ENCODE peak calls at places on chromosomes 12 and 14, in four cellular contexts. F, R, Q and Z are unnamed samples.

GRCh38 chr12:79689477-79690155 is 1.1 kb downstream of the PAWR start:
- DNase-seq in F (peak), R (no peak), Q (peak), Z (no peak)

GRCh38 chr14:73712071-73712506 is 2.1 kb downstream of the PNMA1 start:
- DNase-seq in F (no peak), R (no peak), Q (no peak), Z (no peak)

GRCh38 chr14:42140831-42141279 is 534.2 kb downstream of the LRFN5 start:
- DNase-seq in F (no peak), R (peak), Q (no peak), Z (no peak)

GRCh38 chr14:79581912-79582576 is 629.3 kb downstream of the DIO2 start:
- DNase-seq in F (no peak), R (no peak), Q (no peak), Z (no peak)

GRCh38 chr14:94120667-94121335 is 8.6 kb downstream of the IFI27L2 start:
- DNase-seq in F (no peak), R (peak), Q (no peak), Z (peak)

GRCh38 chr12:10941916-10942607 is 3.0 kb upstream of the TAS2R14 start:
- DNase-seq in F (no peak), R (no peak), Q (no peak), Z (no peak)

GRCh38 chr12:62767946-62768345 is 167.0 kb downstream of the PPM1H start:
- DNase-seq in F (no peak), R (no peak), Q (no peak), Z (no peak)

GRCh38 chr12:76586764-76587395 is 27.3 kb upstream of the OSBPL8 start:
- DNase-seq in F (peak), R (peak), Q (peak), Z (peak)

GRCh38 chr12:49364989-49365388 is 2.3 kb upstream of the SPATS2 start:
- DNase-seq in F (no peak), R (no peak), Q (no peak), Z (no peak)

GRCh38 chr12:116318738-116319050 is 41.2 kb upstream of the MED13L start:
- DNase-seq in F (no peak), R (no peak), Q (peak), Z (no peak)

GRCh38 chr14:78090820-78091219 is 79.4 kb upstream of the NRXN3 start:
- DNase-seq in F (no peak), R (no peak), Q (no peak), Z (no peak)

GRCh38 chr12:113070117-113070906 is 13.8 kb downstream of the DTX1 start:
- DNase-seq in F (no peak), R (no peak), Q (peak), Z (no peak)

GRCh38 chr12:18250313-18250916 is 10.9 kb upstream of the PIK3C2G start:
- DNase-seq in F (peak), R (peak), Q (peak), Z (peak)

GRCh38 chr14:89469210-89470198 is 52.5 kb upstream of the FOXN3 start:
- DNase-seq in F (no peak), R (no peak), Q (no peak), Z (no peak)

GRCh38 chr14:95555053-95555452 is 20.2 kb downstream of the GLRX5 start:
- DNase-seq in F (no peak), R (no peak), Q (no peak), Z (no peak)

GRCh38 chr12:98635657-98636323 is 8.8 kb downstream of the IKBIP start:
- DNase-seq in F (no peak), R (peak), Q (no peak), Z (peak)

GRCh38 chr14:104319489-104320241 is 181.3 kb downstream of the KIF26A start:
- DNase-seq in F (no peak), R (no peak), Q (no peak), Z (no peak)

GRCh38 chr12:40701756-40702155 is 9.5 kb downstream of the CNTN1 start:
- DNase-seq in F (no peak), R (no peak), Q (no peak), Z (no peak)

GRCh38 chr12:65100140-65100539 is 21.0 kb downstream of the WIF1 start:
- DNase-seq in F (no peak), R (no peak), Q (no peak), Z (no peak)

DNA sequence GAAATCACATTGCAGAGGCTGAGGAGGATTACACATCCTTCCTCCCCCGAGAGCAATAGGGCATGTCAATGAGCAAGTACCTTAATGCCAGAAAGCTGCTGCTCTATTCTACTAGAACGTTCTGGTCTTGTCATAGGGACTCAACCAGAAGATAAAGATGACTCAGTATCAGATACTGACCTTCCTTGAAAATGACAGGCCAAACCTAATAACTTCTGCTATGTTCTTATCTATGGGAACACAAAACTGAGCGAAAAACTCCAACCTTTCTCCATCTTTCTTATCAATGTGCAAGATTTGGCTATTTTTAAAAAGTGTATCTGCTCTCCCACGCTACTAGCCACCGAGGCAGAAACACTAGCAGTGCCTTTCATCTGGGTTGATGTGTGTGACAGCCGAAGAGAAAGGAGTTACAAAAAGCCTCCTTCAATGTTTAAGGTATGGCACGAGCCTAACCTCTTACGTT is 5.5 kb downstream of the CCDC92 start:
- DNase-seq in F (no peak), R (no peak), Q (no peak), Z (no peak)
- TF ChIP-seq CTCF in F (no peak), R (no peak), Q (no peak), Z (no peak)

GRCh38 chr12:12548713-12549112 is 13.9 kb downstream of the DUSP16 start:
- DNase-seq in F (peak), R (no peak), Q (no peak), Z (no peak)

GRCh38 chr12:12551115-12551514 is 11.5 kb downstream of the DUSP16 start:
- DNase-seq in F (no peak), R (no peak), Q (no peak), Z (no peak)

GRCh38 chr12:12553208-12553785 is 9.4 kb downstream of the DUSP16 start:
- DNase-seq in F (no peak), R (no peak), Q (no peak), Z (no peak)

GRCh38 chr12:12549426-12549825 is 13.2 kb downstream of the DUSP16 start:
- DNase-seq in F (no peak), R (no peak), Q (no peak), Z (no peak)

DNA sequence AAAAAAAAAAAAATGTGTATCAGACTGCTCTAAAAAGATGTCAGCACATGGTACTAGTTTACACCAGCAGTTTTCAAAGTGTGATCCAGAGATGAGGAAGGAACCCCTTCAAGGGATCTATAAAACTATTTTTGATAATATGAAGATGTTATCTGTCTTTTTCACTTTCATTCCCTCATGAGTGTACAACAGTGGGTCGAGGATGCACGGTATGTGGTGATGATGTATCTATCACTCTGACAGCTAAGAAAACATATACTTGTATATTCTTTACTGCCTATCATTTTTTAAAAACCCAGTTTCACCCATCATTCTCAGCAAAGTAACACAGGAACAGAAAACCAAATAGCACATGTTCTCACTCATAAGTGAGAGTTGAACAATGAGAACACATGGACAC is 12.4 kb downstream of the DUSP16 start:
- DNase-seq in F (no peak), R (no peak), Q (no peak), Z (no peak)
- H3K4me3 ChIP-seq in F (no peak), R (no peak), Q (no peak), Z (no peak)

GRCh38 chr14:31927348-31927826 is 149.7 kb upstream of the ARHGAP5 start:
- DNase-seq in F (no peak), R (peak), Q (peak), Z (peak)

GRCh38 chr14:31930070-31930469 is 147.0 kb upstream of the ARHGAP5 start:
- DNase-seq in F (no peak), R (no peak), Q (no peak), Z (no peak)

GRCh38 chr14:31926652-31927347 is 150.3 kb upstream of the ARHGAP5 start:
- DNase-seq in F (no peak), R (no peak), Q (no peak), Z (no peak)

GRCh38 chr14:31921741-31922140 is 155.4 kb upstream of the ARHGAP5 start:
- DNase-seq in F (no peak), R (no peak), Q (no peak), Z (no peak)

DNA sequence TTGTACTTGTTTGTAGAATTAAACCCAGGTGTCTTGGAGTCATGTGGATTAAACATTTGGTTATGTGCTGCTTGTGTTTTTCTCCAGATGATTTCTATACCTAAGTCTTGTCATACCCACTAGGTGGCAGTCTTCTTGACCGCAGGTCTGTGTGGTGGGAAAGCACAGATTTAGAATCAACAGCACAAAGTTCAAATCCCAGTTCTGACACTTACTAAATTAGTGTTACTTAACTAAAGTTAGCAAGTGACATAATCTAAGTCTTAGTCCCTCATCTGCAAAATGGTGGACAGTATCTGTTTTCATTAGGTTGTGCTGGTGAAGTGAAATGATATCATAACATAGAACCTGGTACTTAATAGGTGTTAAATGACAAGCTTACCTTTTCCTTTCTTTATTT is 151.0 kb upstream of the ARHGAP5 start:
- DNase-seq in F (peak), R (no peak), Q (no peak), Z (no peak)
- TF ChIP-seq CTCF in F (peak), R (peak), Q (peak), Z (peak)

DNA sequence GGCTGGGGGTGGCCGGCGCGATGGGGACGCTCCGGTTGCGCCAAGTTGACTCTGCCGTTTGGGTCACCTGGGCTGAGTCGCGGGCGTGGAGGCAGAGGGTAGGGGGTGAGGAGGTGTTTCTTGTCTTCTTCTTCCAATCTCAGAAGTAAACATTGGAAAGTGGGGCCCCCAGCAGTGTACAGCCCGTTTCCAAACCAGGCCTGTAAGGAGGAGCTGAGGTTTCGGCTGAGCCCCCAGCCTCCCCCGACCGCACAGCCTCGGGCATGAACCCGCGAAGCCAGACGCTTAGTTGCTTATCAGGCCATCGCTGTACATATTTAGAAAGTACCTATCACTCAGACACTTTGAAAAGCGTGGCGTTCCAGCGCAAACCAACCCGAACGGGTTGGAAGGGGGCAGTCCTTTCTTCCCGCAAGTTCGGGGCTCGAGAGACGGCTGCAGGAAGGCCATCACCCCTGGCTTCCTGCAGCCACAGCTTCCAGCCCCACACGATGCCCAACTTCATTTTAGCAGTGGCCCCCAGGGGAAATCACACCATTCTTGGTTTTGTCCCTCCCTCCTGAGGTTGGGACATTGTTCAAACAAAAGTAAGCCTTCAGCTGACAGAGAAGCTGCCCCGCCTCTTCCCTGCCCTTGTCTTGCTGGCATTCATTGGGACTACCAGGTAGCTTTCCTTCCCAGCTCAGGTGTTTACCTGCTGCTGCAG is 164.1 kb downstream of the ZFP36L1 start:
- DNase-seq in F (no peak), R (no peak), Q (peak), Z (no peak)
- H3K4me3 ChIP-seq in F (no peak), R (no peak), Q (no peak), Z (no peak)

DNA sequence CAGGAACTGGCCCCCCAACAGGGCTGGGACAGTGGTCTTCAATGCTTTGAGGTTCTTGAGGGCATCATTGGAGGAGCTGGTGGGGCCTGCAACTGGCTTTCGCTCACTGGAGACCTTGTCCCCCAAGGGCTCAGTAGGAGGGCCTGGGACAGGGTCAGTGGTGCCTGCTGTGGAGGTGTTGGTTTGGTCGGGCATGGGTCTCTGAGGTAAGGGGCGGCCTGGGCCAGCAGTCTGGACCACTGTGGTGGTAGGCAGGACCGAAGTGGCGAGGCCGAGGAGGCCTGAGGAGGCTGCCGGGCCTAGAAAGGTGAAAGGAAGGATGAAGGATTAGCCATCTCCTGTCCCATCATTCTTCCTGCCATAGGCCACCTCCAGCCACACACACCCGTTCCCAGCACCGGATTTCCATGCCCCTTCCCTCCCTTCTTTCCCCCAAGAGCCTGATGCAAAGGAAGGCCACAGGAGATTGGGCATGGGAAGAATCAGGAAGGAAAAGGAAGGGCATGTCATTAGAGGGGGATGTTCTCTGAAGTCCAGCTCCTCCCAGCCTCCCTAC is 28.8 kb downstream of the ZFHX2 start:
- DNase-seq in F (no peak), R (no peak), Q (no peak), Z (no peak)
- TF ChIP-seq CTCF in F (no peak), R (no peak), Q (no peak), Z (no peak)

DNA sequence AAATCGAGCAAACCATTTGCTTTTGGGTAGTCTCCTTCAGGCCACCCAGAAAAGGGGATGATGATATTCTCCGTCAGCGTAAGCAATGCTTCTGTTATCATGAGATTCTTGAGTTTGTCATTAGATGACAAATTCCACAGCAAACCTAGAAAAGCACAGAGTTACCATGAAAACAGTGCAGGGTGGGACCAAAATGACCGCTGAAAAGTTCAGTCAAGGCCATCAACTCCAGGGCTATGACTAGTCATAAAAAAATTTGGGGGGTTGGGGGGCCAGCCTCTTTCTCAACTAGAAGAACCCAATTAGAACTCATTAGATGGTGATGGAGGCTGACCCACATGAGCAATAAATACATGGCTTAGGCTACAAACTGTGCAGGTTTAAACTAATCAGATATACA is 55.5 kb downstream of the PKP2 start:
- DNase-seq in F (no peak), R (no peak), Q (no peak), Z (no peak)
- H3K4me3 ChIP-seq in F (no peak), R (no peak), Q (no peak), Z (no peak)

GRCh38 chr14:99224116-99224910 is 47.7 kb downstream of the BCL11B start:
- DNase-seq in F (no peak), R (no peak), Q (no peak), Z (no peak)
- TF ChIP-seq CTCF in F (no peak), R (no peak), Q (no peak), Z (no peak)

GRCh38 chr12:53205747-53206146 is 1.3 kb downstream of the ITGB7 start:
- DNase-seq in F (no peak), R (peak), Q (no peak), Z (peak)
- H3K4me3 ChIP-seq in F (no peak), R (no peak), Q (no peak), Z (no peak)